ENCODE peak calls at places on chromosomes 16 and 17, in nine cellular contexts. Q is T-helper 2 cell; X is stimulated activated CD8-positive, alpha-beta memory T cell treated with anti-CD3 and anti-CD28 coated beads, Interleukin-7, amount 100 ng/mL, for 1 hour; T is stimulated activated naive CD8-positive, alpha-beta T cell treated with anti-CD3 and anti-CD28 coated beads, Interleukin-15, amount 100 ng/mL, for 72 hours; K is fibroblast of lung; M is ELF-1; W is spleen; J is IMR-90; U is stimulated activated CD4-positive, alpha-beta T cell treated with anti-CD3 and anti-CD28 coated beads, Interleukin-1b, Interleukin-23, amount 100 ng/mL, for 24 hours. B is an unnamed sample.

GRCh38 chr17:38891441-38891840 is 21.6 kb downstream of the LASP1 start:
- DNase-seq in Q (no peak), X (no peak), T (no peak), K (no peak), M (no peak), W (no peak), J (no peak), U (no peak), B (no peak)

GRCh38 chr17:4174556-4174955 is 31.6 kb downstream of the CYB5D2 start:
- DNase-seq in Q (no peak), X (no peak), T (no peak), K (no peak), M (no peak), W (peak; percentile 1), J (no peak), U (no peak), B (no peak)

GRCh38 chr17:10171581-10171981 is 26.8 kb downstream of the GAS7 start:
- DNase-seq in Q (no peak), X (no peak), T (no peak), K (no peak), M (peak; percentile 49), W (no peak), J (peak; percentile 41), U (no peak), B (no peak)

GRCh38 chr17:80101946-80102706 is 745 bp downstream of the GAA start:
- DNase-seq in Q (no peak), X (no peak), T (no peak), K (peak; percentile 33), M (peak; percentile 58), W (peak; percentile 72), J (peak; percentile 77), U (no peak), B (no peak)

GRCh38 chr16:57044931-57045693 is 47.3 kb upstream of the CPNE2 start:
- DNase-seq in Q (no peak), X (no peak), T (no peak), K (no peak), M (no peak), W (no peak), J (peak; percentile 28), U (no peak), B (no peak)

GRCh38 chr16:57509231-57509923 is 23.1 kb upstream of the DOK4 start:
- DNase-seq in Q (no peak), X (no peak), T (no peak), K (no peak), M (no peak), W (no peak), J (no peak), U (no peak), B (no peak)

GRCh38 chr17:80287806-80288579 is 27.3 kb downstream of the RNF213 start:
- DNase-seq in Q (no peak), X (no peak), T (no peak), K (no peak), M (peak; percentile 19), W (no peak), J (no peak), U (no peak), B (no peak)

GRCh38 chr17:83204230-83204725 is 124.9 kb downstream of the METRNL start:
- DNase-seq in Q (no peak), X (no peak), T (peak; percentile 9), K (no peak), M (no peak), W (no peak), J (no peak), U (no peak), B (no peak)